ENCODE peak calls at places on chromosomes 13 and 19, in four cellular contexts. K is upper lobe of right lung, M is left ventricle myocardium inferior, D is lower lobe of right lung. R is an unnamed sample.

GRCh38 chr13:30719521-30719914 is 15.8 kb upstream of the ALOX5AP start:
- DNase-seq in K (no peak), M (no peak), D (no peak), R (no peak)

GRCh38 chr19:35828694-35829301 is 16.2 kb upstream of the PRODH2 start:
- DNase-seq in K (no peak), M (peak), D (no peak), R (peak)

GRCh38 chr13:32811297-32811800 is 204.9 kb upstream of the KL start:
- DNase-seq in K (no peak), M (no peak), D (no peak), R (no peak)

GRCh38 chr13:48798180-48798579 is 144.5 kb downstream of the CYSLTR2 start:
- DNase-seq in K (no peak), M (no peak), D (no peak), R (no peak)

GRCh38 chr19:44574201-44574950 is 39.0 kb upstream of the IGSF23 start:
- DNase-seq in K (no peak), M (no peak), D (no peak), R (no peak)

GRCh38 chr13:110711778-110712070 is 1.8 kb upstream of the ING1 start:
- DNase-seq in K (no peak), M (no peak), D (no peak), R (no peak)

GRCh38 chr13:73451120-73452029 is 392.6 kb downstream of the KLF5 start:
- DNase-seq in K (no peak), M (no peak), D (no peak), R (no peak)

GRCh38 chr13:24038405-24038804 is 122.1 kb upstream of the SPATA13 start:
- DNase-seq in K (no peak), M (no peak), D (no peak), R (no peak)

GRCh38 chr19:47444388-47444821 is 25.1 kb upstream of the MEIS3 start:
- DNase-seq in K (no peak), M (no peak), D (no peak), R (peak)

GRCh38 chr19:30223866-30224688 is 148.1 kb upstream of the ZNF536 start:
- DNase-seq in K (no peak), M (no peak), D (no peak), R (no peak)

GRCh38 chr19:44767295-44768180 is 10.2 kb upstream of the CBLC start:
- DNase-seq in K (no peak), M (no peak), D (no peak), R (no peak)

DNA sequence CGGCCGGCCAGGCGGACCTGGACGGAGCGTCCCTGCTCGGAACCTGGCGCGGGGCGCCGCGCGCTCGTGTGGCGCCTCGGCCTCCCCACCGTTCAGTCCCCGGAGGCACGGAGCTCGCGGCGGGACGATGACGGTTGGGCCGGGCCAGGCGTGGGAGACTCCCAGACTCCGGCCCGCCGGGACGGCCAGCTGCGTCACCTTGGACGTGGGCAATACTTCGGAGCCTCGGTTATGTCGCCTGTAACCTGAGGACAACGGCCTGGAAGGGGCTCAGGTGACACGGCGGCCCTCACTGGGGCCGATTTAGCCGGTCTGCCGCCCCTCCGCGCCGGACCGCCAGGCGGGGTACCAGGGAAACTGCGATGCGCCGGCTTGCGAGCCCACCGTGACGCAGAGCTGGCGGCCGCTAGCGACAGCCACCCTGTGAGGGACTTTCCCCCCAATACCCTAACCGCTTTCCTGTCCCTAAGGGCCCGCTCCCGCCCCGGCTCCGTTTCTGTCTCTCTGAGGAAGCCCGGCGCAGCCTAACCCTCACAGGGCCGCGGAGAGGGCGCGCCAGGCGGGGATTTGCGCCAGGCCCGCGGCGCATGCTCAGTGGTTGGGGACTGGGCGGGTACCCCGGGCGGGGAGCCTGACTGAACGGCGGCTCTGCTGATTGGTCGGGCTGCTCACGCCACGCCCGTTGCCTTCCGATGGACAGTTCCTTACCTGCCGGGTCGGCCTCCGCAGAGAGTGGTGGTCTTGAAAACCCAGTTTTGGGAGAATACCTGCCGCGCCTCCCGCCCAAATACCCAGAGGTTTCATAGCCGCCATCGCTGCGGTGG is 109.5 kb upstream of the DOCK9 start:
- DNase-seq in K (peak), M (peak), D (peak), R (peak)
- TF ChIP-seq CTCF in K (peak), M (peak), D (peak), R (no peak)

GRCh38 chr19:21472507-21472906 is 32.9 kb upstream of the ZNF429 start:
- DNase-seq in K (no peak), M (no peak), D (no peak), R (no peak)

GRCh38 chr19:21466627-21467026 is 38.8 kb upstream of the ZNF429 start:
- DNase-seq in K (no peak), M (no peak), D (no peak), R (no peak)

GRCh38 chr19:21463449-21464105 is 41.8 kb upstream of the ZNF429 start:
- DNase-seq in K (no peak), M (peak), D (peak), R (no peak)

GRCh38 chr19:21474671-21475181 is 30.7 kb upstream of the ZNF429 start:
- DNase-seq in K (peak), M (peak), D (peak), R (peak)

GRCh38 chr19:21468791-21469190 is 36.6 kb upstream of the ZNF429 start:
- DNase-seq in K (peak), M (no peak), D (no peak), R (no peak)
- TF ChIP-seq CTCF in K (no peak), M (no peak), D (peak), R (no peak)

DNA sequence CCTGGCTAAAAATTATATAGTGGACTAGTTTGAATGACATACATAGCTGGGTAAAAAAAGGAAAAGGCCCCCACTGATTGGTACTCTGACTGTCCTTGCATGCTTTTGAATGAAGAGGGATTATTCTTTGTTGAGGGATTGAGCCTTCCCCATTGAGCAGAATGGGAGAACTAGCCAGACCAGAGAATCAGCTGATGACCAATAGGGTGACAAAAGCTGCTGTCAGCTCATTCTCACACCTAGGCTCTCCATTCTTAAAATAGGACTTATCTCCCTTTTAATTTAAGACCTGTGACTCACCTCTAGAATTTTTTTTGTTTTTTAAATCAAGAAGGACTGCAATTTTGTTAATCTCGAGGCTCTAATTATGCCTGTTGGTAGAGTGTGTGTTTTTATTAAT is 79.3 kb downstream of the CRYL1 start:
- DNase-seq in K (no peak), M (no peak), D (no peak), R (no peak)
- TF ChIP-seq CTCF in K (no peak), M (no peak), D (no peak), R (no peak)

GRCh38 chr13:46386996-46387851 is at the start of gene RUBCNL:
- DNase-seq in K (peak), M (peak), D (peak), R (peak)
- TF ChIP-seq CTCF in K (no peak), M (no peak), D (no peak), R (no peak)

DNA sequence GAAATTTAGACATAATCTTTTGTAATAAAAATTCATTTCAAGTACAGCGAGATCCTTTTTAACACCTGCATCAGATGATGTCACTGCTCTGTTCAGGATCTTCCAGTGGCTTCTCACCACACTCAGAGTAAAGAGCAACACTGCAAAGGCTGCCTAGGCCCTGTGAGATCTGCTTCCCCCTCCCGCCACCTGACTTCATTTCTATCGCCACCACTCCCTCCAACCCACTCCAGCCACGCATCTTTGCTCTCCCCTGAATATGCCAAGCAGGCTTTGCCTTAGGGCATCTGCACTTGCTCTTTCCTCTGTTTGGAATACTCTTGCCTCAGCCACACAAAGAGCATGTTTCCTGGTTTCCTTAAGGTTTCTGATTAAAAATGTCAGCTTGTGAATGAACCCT is 58.3 kb downstream of the MBNL2 start:
- DNase-seq in K (no peak), M (no peak), D (no peak), R (no peak)
- TF ChIP-seq CTCF in K (no peak), M (no peak), D (no peak), R (no peak)

GRCh38 chr19:50155520-50156109 is 7.5 kb downstream of the IZUMO2 start:
- DNase-seq in K (no peak), M (no peak), D (no peak), R (no peak)
- TF ChIP-seq CTCF in K (no peak), M (no peak), D (no peak), R (no peak)

R was measured in right lobe of liver.